ENCODE peak calls at places on chromosomes 4 and X, in four cellular contexts. G, J, P and H are unnamed samples.

GRCh38 chrX:1476682-1477081 is 24.0 kb upstream of the ASMTL start:
- DNase-seq in G (no peak), J (no peak), P (no peak), H (no peak)

GRCh38 chrX:117327306-117327705 is 789.3 kb downstream of the KLHL13 start:
- DNase-seq in G (no peak), J (no peak), P (no peak), H (peak)

GRCh38 chr4:42568610-42569207 is 88.2 kb downstream of the ATP8A1 start:
- DNase-seq in P (peak), J (peak), G (peak), H (peak)

GRCh38 chr4:48337726-48338125 is 3.6 kb upstream of the SLAIN2 start:
- DNase-seq in J (no peak), P (no peak), G (no peak), H (no peak)

GRCh38 chr4:48093949-48094550 is 40.0 kb downstream of the TXK start:
- DNase-seq in J (no peak), G (peak), P (no peak), H (no peak)

GRCh38 chr4:118033148-118034060 is 882 bp upstream of the NDST3 start:
- DNase-seq in G (peak), P (no peak), J (no peak), H (peak)

GRCh38 chrX:155962906-155963305 is 34.6 kb upstream of the IL9R start:
- DNase-seq in J (no peak), P (no peak), G (no peak), H (no peak)

GRCh38 chr4:129362685-129363274 is 266.8 kb downstream of the C4orf33 start:
- DNase-seq in P (peak), J (peak), G (peak), H (no peak)

GRCh38 chrX:141928432-141928831 is 24.7 kb downstream of the MAGEC1 start:
- DNase-seq in P (no peak), J (no peak), G (no peak), H (no peak)

GRCh38 chr4:158676076-158676475 is 4.0 kb downstream of the ETFDH start:
- DNase-seq in P (no peak), G (no peak), J (no peak), H (no peak)

GRCh38 chr4:188432328-188432727 is 293.1 kb downstream of the TRIML1 start:
- DNase-seq in G (peak), P (no peak), J (no peak), H (no peak)

GRCh38 chr4:95061220-95061619 is 303.5 kb downstream of the BMPR1B start:
- DNase-seq in G (no peak), P (no peak), J (no peak), H (no peak)

GRCh38 chr4:139767168-139767567 is 101.5 kb downstream of the MGST2 start:
- DNase-seq in G (no peak), J (no peak), P (no peak), H (no peak)

GRCh38 chrX:17262123-17262522 is 112.9 kb upstream of the NHS start:
- DNase-seq in P (no peak), G (no peak), J (no peak), H (no peak)

GRCh38 chr4:172986114-172986513 is 182.5 kb upstream of the GALNT7 start:
- DNase-seq in P (no peak), G (no peak), J (peak), H (no peak)

GRCh38 chr4:4216668-4217067 is 10.1 kb downstream of the OTOP1 start:
- DNase-seq in G (no peak), P (no peak), J (no peak), H (no peak)

GRCh38 chrX:40154229-40154852 is 56.6 kb upstream of the BCOR start:
- DNase-seq in J (no peak), G (peak), P (peak), H (peak)

GRCh38 chrX:3788494-3789233 is 75.2 kb upstream of the PRKX start:
- DNase-seq in J (no peak), G (no peak), P (no peak), H (no peak)

GRCh38 chr4:99352602-99353580 is at the start of gene ADH1C:
- DNase-seq in P (no peak), J (no peak), G (no peak), H (no peak)

GRCh38 chr4:88526221-88526815 is 2.7 kb upstream of the PYURF start:
- DNase-seq in G (no peak), P (no peak), J (no peak), H (no peak)

GRCh38 chrX:15447985-15448639 is 45.0 kb downstream of the PIR start:
- DNase-seq in J (no peak), G (no peak), P (no peak), H (no peak)

GRCh38 chr4:175422331-175422730 is 389.7 kb downstream of the GPM6A start:
- DNase-seq in P (no peak), J (no peak), G (peak), H (no peak)

GRCh38 chr4:142264961-142265360 is 581.1 kb downstream of the INPP4B start:
- DNase-seq in G (peak), P (no peak), J (no peak), H (no peak)

GRCh38 chr4:6763330-6763851 is 19.1 kb upstream of the KIAA0232 start:
- DNase-seq in J (no peak), P (no peak), G (peak), H (no peak)

GRCh38 chrX:70026112-70026850 is 23.5 kb downstream of the AWAT2 start:
- DNase-seq in P (no peak), J (no peak), G (no peak), H (no peak)

GRCh38 chr4:141047228-141047884 is 85.9 kb downstream of the RNF150 start:
- DNase-seq in P (no peak), J (no peak), G (no peak), H (no peak)
- TF ChIP-seq CHD2 in P (no peak), J (no peak), G (no peak), H (no peak)

GRCh38 chrX:8971116-8971515 is 62.8 kb downstream of the FAM9B start:
- DNase-seq in P (peak), J (no peak), G (peak), H (no peak)

GRCh38 chrX:8967471-8967870 is 66.5 kb downstream of the FAM9B start:
- DNase-seq in J (no peak), G (no peak), P (no peak), H (no peak)
- TF ChIP-seq CHD2 in J (no peak), G (no peak), P (no peak), H (no peak)

DNA sequence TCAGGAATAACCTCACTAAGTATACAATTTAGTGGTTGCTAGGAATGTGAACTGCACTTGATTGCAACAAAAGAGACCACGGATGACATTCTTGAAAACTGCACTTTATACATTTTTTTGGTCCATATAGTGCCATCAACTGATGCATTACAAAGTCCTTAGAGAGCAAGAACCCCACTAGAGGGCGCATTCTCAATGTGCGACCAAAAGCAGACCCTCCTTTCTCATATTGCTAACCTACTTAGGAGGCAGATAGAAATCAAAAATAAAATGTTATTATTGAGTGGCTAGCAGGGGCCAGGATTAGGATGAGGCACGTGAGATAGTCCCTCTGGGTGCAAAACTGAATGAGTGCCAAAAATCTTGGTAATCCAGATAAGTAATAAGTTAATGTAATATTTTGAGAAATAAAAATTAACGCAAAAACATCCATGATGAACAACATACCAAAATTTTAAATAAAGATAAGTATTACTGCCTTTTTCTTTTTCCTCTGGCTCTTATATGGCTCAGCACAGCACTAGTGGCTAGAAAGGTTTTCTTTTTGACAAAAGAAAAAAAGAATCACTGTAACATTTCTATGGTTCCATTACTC is 99.0 kb upstream of the IQCM start:
- DNase-seq in G (peak), P (peak), J (no peak), H (no peak)
- TF ChIP-seq CHD2 in G (no peak), P (no peak), J (no peak), H (no peak)

GRCh38 chr4:39353478-39354177 is 12.5 kb downstream of the RFC1 start:
- DNase-seq in J (peak), G (peak), P (no peak), H (no peak)

GRCh38 chr4:39346856-39347519 is 19.2 kb downstream of the RFC1 start:
- DNase-seq in G (no peak), J (no peak), P (no peak), H (no peak)

GRCh38 chr4:39354178-39354503 is 12.0 kb downstream of the RFC1 start:
- DNase-seq in P (no peak), G (no peak), J (no peak), H (no peak)

GRCh38 chr4:39349326-39349725 is 16.8 kb downstream of the RFC1 start:
- DNase-seq in P (no peak), G (no peak), J (no peak), H (no peak)

GRCh38 chr4:39348371-39349265 is 17.5 kb downstream of the RFC1 start:
- DNase-seq in J (no peak), G (peak), P (peak), H (no peak)
- TF ChIP-seq CHD2 in J (no peak), G (no peak), P (no peak), H (no peak)

GRCh38 chr4:14883166-14883565 is 119.1 kb upstream of the CPEB2 start:
- DNase-seq in J (no peak), G (no peak), P (no peak), H (no peak)
- TF ChIP-seq CHD2 in J (no peak), G (no peak), P (no peak), H (no peak)

DNA sequence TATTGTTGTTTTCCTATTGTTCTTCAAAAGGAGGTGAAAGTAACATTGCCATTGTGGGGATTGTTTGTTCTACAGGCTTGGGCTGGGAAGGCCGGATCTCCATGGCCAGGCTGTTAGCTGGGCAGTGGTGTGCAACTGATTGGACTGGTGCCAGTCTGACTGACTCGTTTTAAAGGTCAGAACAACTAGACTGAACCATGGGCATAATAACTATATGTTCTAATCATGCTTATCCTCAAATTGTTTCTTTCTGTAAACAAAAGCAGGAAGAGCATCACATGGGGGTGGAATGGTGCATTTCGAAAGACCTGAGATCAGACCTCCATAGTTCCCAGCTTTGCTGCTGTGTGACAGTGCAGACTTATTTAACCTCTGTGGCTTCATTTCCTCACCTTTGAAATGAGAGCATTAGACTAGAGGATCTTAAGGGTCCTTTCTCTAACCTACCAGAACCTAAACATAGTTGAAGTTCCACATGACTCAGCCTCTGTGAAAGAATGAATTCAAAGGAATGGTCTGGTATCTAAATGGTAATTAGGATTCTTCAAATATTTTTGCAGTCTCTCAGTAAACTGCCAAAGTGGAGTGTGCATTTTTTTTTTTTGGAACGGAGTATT is 66.7 kb upstream of the PGRMC2 start:
- DNase-seq in J (no peak), P (peak), G (peak), H (no peak)
- TF ChIP-seq CHD2 in J (no peak), P (no peak), G (no peak), H (no peak)

GRCh38 chr4:85703098-85703497 is 228.1 kb downstream of the ARHGAP24 start:
- DNase-seq in G (no peak), P (no peak), J (no peak), H (no peak)

GRCh38 chr4:85700362-85700761 is 225.4 kb downstream of the ARHGAP24 start:
- DNase-seq in J (no peak), G (no peak), P (no peak), H (no peak)

GRCh38 chr4:85701881-85702321 is 227.0 kb downstream of the ARHGAP24 start:
- DNase-seq in P (no peak), J (peak), G (no peak), H (no peak)

GRCh38 chr4:85696661-85697060 is 221.7 kb downstream of the ARHGAP24 start:
- DNase-seq in P (no peak), G (no peak), J (no peak), H (no peak)

DNA sequence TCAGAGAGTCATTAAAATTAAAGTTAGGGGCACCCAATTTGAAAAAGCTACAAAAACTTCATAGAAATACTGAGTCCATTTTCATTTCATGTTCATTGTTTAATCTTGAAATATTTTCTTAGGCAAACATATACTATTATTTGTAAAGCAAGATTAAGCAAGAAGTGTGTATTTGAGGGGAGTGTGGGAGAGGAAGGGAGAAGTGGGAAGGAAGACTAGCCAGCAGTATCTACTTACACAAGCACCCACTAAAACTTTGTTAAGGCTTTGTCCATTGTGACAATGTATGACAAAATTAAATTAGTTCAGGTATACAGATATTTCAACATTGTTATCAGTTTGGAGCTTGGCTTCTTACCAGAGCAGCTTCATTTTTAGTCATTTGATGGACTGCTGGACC is 222.9 kb downstream of the ARHGAP24 start:
- DNase-seq in G (no peak), P (no peak), J (no peak), H (no peak)
- TF ChIP-seq CHD2 in G (no peak), P (no peak), J (no peak), H (no peak)

DNA sequence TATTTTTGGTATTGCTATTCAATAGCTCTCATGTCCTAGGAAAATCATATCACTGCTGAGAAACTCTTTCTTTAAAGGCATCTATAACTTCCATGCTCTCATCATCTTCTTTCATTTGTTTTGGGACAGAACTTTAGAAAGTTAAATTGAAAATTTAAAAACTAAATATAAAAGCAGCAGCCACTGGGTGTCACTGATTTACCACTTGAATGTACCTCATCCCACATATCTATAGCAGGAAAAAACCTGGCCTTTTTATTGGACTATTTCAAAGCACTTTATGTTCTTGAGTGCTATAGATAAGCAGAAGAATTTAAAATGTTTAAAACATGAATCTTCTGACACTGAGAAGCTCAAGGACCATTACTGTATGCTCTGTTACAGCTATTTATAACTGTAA is 165.3 kb upstream of the TTC29 start:
- DNase-seq in J (no peak), P (no peak), G (no peak), H (no peak)
- TF ChIP-seq CHD2 in J (no peak), P (no peak), G (no peak), H (no peak)